ENCODE peak calls at places on chromosomes 13 and 19, in four cellular contexts. D is K562, L is GM12878, G is WTC11. J is an unnamed sample.
A peak's percentile ranks its signal among the peaks of the same experiment; 100 is the strongest.

GRCh38 chr13:96053003-96053703 is at the start of gene UGGT2:
- DNase-seq in G (peak; percentile 80), L (peak; percentile 64), D (peak; percentile 92), J (peak; percentile 85)

GRCh38 chr19:46367434-46367833 is 20.5 kb downstream of the PPP5C start:
- DNase-seq in D (no peak), L (no peak), G (no peak), J (no peak)

GRCh38 chr13:73394066-73394465 is 335.3 kb downstream of the KLF5 start:
- DNase-seq in L (no peak), D (no peak), G (no peak), J (no peak)

GRCh38 chr13:71770710-71771109 is 96.3 kb downstream of the DACH1 start:
- DNase-seq in G (no peak), D (no peak), L (no peak), J (no peak)

GRCh38 chr19:55289117-55289796 is 5.5 kb downstream of the BRSK1 start:
- DNase-seq in L (no peak), G (no peak), D (no peak), J (no peak)

GRCh38 chr13:112143753-112144615 is 77.0 kb downstream of the SOX1 start:
- DNase-seq in D (no peak), L (no peak), G (no peak), J (no peak)

GRCh38 chr13:78241278-78241919 is 322.8 kb upstream of the EDNRB start:
- DNase-seq in L (no peak), D (peak; percentile 13), G (peak; percentile 73), J (peak; percentile 27)

GRCh38 chr13:59111711-59112110 is 1052.0 kb downstream of the DIAPH3 start:
- DNase-seq in D (no peak), L (no peak), G (no peak), J (no peak)

GRCh38 chr19:42105358-42105757 is 26.9 kb downstream of the POU2F2 start:
- DNase-seq in D (no peak), L (no peak), G (no peak), J (no peak)

GRCh38 chr19:10334340-10335148 is 1.2 kb upstream of the RAVER1 start:
- DNase-seq in G (peak; percentile 95), L (no peak), D (peak; percentile 97), J (peak; percentile 93)

GRCh38 chr13:26168276-26168814 is 53.8 kb downstream of the RNF6 start:
- DNase-seq in L (no peak), D (no peak), G (no peak), J (no peak)

GRCh38 chr13:39840201-39840600 is 184.7 kb downstream of the COG6 start:
- DNase-seq in G (no peak), L (no peak), D (no peak), J (no peak)

GRCh38 chr19:17075860-17076538 is 422 bp downstream of the MYO9B start:
- DNase-seq in G (no peak), L (no peak), D (peak; percentile 52), J (no peak)

GRCh38 chr13:33017410-33017929 is 1.2 kb downstream of the KL start:
- DNase-seq in L (peak; percentile 65), G (peak; percentile 34), D (peak; percentile 2), J (peak; percentile 18)

GRCh38 chr19:2223959-2224358 is 12.2 kb downstream of the PLEKHJ1 start:
- DNase-seq in G (no peak), D (no peak), L (no peak), J (no peak)

GRCh38 chr13:20993661-20994440 is 67.5 kb downstream of the LATS2 start:
- DNase-seq in D (peak; percentile 73), G (no peak), L (no peak), J (no peak)

GRCh38 chr13:38707433-38707832 is 20.6 kb downstream of the FREM2 start:
- DNase-seq in G (no peak), D (no peak), L (no peak), J (no peak)

GRCh38 chr19:18317998-18318800 is 4.7 kb downstream of the LSM4 start:
- DNase-seq in L (no peak), G (no peak), D (peak; percentile 80), J (peak; percentile 54)

GRCh38 chr19:45591004-45591637 is 6.5 kb upstream of the OPA3 start:
- DNase-seq in D (peak; percentile 88), L (no peak), G (peak; percentile 84), J (peak; percentile 64)

GRCh38 chr13:34258646-34259386 is 440.9 kb downstream of the RFC3 start:
- DNase-seq in G (no peak), D (no peak), L (no peak), J (no peak)

GRCh38 chr19:11125994-11126685 is 29.4 kb downstream of the SPC24 start:
- DNase-seq in G (peak; percentile 87), L (no peak), D (peak; percentile 81), J (peak; percentile 67)

GRCh38 chr13:68125087-68125480 is 894.9 kb upstream of the PCDH9 start:
- DNase-seq in G (no peak), L (no peak), D (no peak), J (no peak)

GRCh38 chr19:409006-409514 is at the start of gene C2CD4C:
- DNase-seq in G (no peak), D (peak; percentile 52), L (no peak), J (no peak)

GRCh38 chr19:33453207-33453736 is 68.3 kb downstream of the PEPD start:
- DNase-seq in L (no peak), D (no peak), G (no peak), J (no peak)

GRCh38 chr13:46182491-46182877 is 507 bp upstream of the LCP1 start:
- DNase-seq in G (no peak), L (no peak), D (no peak), J (no peak)

GRCh38 chr19:49555600-49556411 is 24.6 kb downstream of the NOSIP start:
- DNase-seq in L (no peak), G (peak; percentile 95), D (peak; percentile 86), J (no peak)

GRCh38 chr13:83449666-83450395 is 432.4 kb downstream of the SLITRK1 start:
- DNase-seq in L (no peak), G (no peak), D (no peak), J (no peak)

GRCh38 chr19:1163934-1164683 is 10.0 kb downstream of the SBNO2 start:
- DNase-seq in D (no peak), L (no peak), G (no peak), J (no peak)

GRCh38 chr19:48290341-48290922 is 20.6 kb downstream of the ZNF114 start:
- DNase-seq in G (peak; percentile 81), L (no peak), D (no peak), J (no peak)

GRCh38 chr19:3538965-3539742 is at the start of gene TEKTIP1:
- DNase-seq in G (peak; percentile 34), L (no peak), D (peak; percentile 58), J (no peak)

GRCh38 chr19:43765109-43765876 is 10.5 kb upstream of the SMG9 start:
- DNase-seq in L (peak; percentile 95), D (peak; percentile 80), G (no peak), J (peak; percentile 30)

GRCh38 chr13:94481966-94482365 is 2.5 kb upstream of the DCT start:
- DNase-seq in D (no peak), L (no peak), G (no peak), J (peak; percentile 10)

GRCh38 chr19:56927791-56928207 is 87.3 kb upstream of the PEG3 start:
- DNase-seq in L (no peak), G (no peak), D (no peak), J (peak; percentile 80)

GRCh38 chr19:16340654-16341053 is 16.0 kb downstream of the KLF2 start:
- DNase-seq in G (no peak), L (no peak), D (no peak), J (no peak)

GRCh38 chr19:38183227-38183914 is 40.7 kb downstream of the DPF1 start:
- DNase-seq in D (peak; percentile 78), L (no peak), G (peak; percentile 85), J (no peak)

GRCh38 chr19:5621311-5621944 is 1.1 kb downstream of the SAFB2 start:
- DNase-seq in L (no peak), D (peak; percentile 22), G (no peak), J (no peak)

GRCh38 chr19:5624154-5624663 is 1.3 kb downstream of the SAFB start:
- DNase-seq in G (no peak), D (peak; percentile 38), L (no peak), J (no peak)

GRCh38 chr19:5621945-5622464 is 571 bp downstream of the SAFB2 start:
- DNase-seq in L (no peak), D (peak; percentile 30), G (no peak), J (no peak)

GRCh38 chr19:5623397-5624153 is 692 bp downstream of the SAFB start:
- DNase-seq in D (peak; percentile 26), G (no peak), L (no peak), J (no peak)

GRCh38 chr19:5622465-5623396 is at the start of the genes SAFB and SAFB2:
- DNase-seq in L (peak; percentile 99), D (peak; percentile 100), G (peak; percentile 100), J (peak; percentile 98)
- TF ChIP-seq CTCF in L (no peak), D (no peak), G (no peak), J (peak; percentile 21)

GRCh38 chr19:7912697-7913564 is 1.7 kb upstream of the TGFBR3L start:
- DNase-seq in L (no peak), G (no peak), D (no peak), J (no peak)
- TF ChIP-seq ETV6 in L (no peak), G (no peak), D (no peak), J (no peak)

DNA sequence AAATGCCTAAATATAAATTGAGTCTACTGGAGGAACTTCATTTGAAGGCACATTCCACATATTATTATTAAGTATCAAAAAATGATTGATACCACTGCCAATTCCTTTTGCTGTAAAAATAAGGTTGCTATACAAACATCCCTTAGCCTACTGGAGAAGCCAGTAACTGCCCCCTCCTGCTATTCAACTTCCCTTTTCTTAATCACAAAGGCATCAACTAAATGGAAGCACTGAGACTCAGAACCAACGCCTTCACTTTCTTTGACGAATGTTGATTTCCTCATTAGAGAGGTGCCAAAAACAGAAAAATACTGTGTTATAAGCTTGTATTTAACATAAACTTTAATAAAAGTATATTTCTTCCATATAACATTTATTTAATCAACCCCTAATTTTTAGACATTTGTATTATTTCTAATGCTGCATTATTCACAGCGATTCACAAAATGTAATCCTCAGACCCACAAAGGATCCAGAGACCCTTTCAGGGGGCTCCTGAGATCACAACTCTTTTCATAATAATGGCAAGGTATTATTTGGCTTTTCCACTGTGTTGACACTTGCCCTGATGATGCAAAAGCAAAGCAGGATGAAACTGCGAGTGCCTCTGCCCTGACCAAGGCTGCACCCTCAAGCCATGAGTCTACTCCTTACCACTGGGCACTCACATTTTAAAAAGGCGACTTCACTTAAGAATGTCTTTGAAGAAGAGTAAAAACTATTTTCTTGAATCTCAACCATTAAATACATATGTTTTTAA is 11.6 kb downstream of the ELF1 start:
- DNase-seq in D (peak; percentile 52), G (no peak), L (no peak), J (peak; percentile 48)
- TF ChIP-seq CTCF in D (no peak), G (no peak), L (no peak), J (no peak)

GRCh38 chr19:36688058-36688457 is 646 bp downstream of the ZNF567 start:
- DNase-seq in D (no peak), L (no peak), G (no peak), J (no peak)
- TF ChIP-seq ETV6 in D (no peak), L (no peak), G (no peak), J (no peak)

DNA sequence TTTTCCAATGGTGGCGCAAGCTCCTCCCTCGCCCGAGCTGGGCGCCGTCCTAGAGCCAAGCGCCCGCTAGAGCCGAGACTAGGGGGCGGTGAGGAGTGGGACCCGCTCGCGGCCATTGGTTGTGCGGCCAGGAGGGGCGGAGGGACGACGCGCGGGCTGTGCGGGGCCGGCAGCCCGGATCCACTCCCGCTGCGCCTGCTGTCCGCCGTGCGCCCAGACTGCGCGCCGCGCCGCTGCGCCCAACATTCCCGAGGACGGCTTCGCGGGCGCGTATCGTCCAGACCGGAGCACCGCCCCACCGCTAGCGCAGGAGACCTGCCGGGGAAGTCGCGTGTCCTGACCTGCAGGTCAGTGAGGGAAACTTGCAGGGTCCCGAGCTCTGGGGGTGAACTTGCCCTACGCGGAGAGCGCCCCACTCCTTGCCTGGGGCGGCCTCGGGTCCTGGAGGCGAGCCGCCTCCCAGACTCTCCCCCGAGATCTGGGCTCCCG is at the start of gene SERTM1:
- DNase-seq in L (no peak), D (no peak), G (peak; percentile 82), J (no peak)
- TF ChIP-seq CTCF in L (no peak), D (no peak), G (no peak), J (no peak)